ENCODE peak calls at places on chromosomes 11 and 22, in four cellular contexts. V is SK-N-SH; L is Peyer's patch; O is naive thymus-derived CD4-positive, alpha-beta T cell. N is an unnamed sample.

GRCh38 chr22:34931026-34931425 is 134.9 kb upstream of the ISX start:
- DNase-seq in O (no peak), V (no peak), L (no peak), N (no peak)

GRCh38 chr11:115670538-115671200 is 166.5 kb upstream of the CADM1 start:
- DNase-seq in V (peak), O (no peak), L (no peak), N (no peak)

GRCh38 chr22:23075525-23076216 is 5.4 kb downstream of the GNAZ start:
- DNase-seq in V (no peak), O (no peak), L (peak), N (no peak)

GRCh38 chr11:61406067-61406466 is 13.7 kb downstream of the TMEM216 start:
- DNase-seq in O (no peak), L (no peak), V (no peak), N (no peak)

GRCh38 chr11:77710358-77710757 is 72.8 kb upstream of the CLNS1A start:
- DNase-seq in L (no peak), O (no peak), V (no peak), N (no peak)

GRCh38 chr11:83147895-83148294 is 9.0 kb upstream of the PCF11 start:
- DNase-seq in L (no peak), V (no peak), O (no peak), N (no peak)

GRCh38 chr22:46083383-46084350 is 66.7 kb upstream of the PPARA start:
- DNase-seq in V (no peak), L (no peak), O (no peak), N (peak)

GRCh38 chr22:46491936-46492335 is 45.5 kb downstream of the CELSR1 start:
- DNase-seq in V (peak), O (no peak), L (no peak), N (no peak)

GRCh38 chr22:27827586-27828213 is 26.1 kb upstream of the MN1 start:
- DNase-seq in V (no peak), O (no peak), L (no peak), N (no peak)

GRCh38 chr11:16981651-16982194 is 32.5 kb downstream of the PLEKHA7 start:
- DNase-seq in L (no peak), O (no peak), V (no peak), N (no peak)

GRCh38 chr11:844693-845644 is 2.3 kb downstream of the TSPAN4 start:
- DNase-seq in O (no peak), L (peak), V (peak), N (peak)

GRCh38 chr11:87849216-87849615 is 326.0 kb downstream of the RAB38 start:
- DNase-seq in O (no peak), L (no peak), V (no peak), N (no peak)

GRCh38 chr22:48661984-48662383 is 1165.7 kb downstream of the BRD1 start:
- DNase-seq in L (no peak), O (no peak), V (no peak), N (no peak)

GRCh38 chr11:64970731-64971151 is 1.2 kb downstream of the MAJIN start:
- DNase-seq in L (peak), O (peak), V (no peak), N (peak)

GRCh38 chr11:37449146-37449545 is 851.1 kb upstream of the RAG2 start:
- DNase-seq in V (peak), L (no peak), O (no peak), N (no peak)

GRCh38 chr11:61868601-61869476 is 22.5 kb downstream of the FADS3 start:
- DNase-seq in V (no peak), L (no peak), O (no peak), N (no peak)

GRCh38 chr11:47403571-47403970 is 4.8 kb upstream of the SLC39A13 start:
- DNase-seq in L (no peak), O (no peak), V (no peak), N (no peak)

GRCh38 chr22:30694638-30695350 is at the start of gene OSBP2:
- DNase-seq in L (peak), V (peak), O (peak), N (peak)

GRCh38 chr11:94449437-94449836 is 44.2 kb downstream of the MRE11 start:
- DNase-seq in L (no peak), V (no peak), O (no peak), N (no peak)

N was measured in transverse colon.